ENCODE peak calls at places on chromosomes 3 and 15, in six cellular contexts. One of them, this sample, is unnamed.

GRCh38 chr3:38655708-38656300 is 6.3 kb upstream of the SCN5A start:
- DNase-seq in A549: peak
- DNase-seq in HS-5: no peak
- DNase-seq in MCF 10A: peak
- DNase-seq in activated T-cell treated with anti-CD3 and anti-CD28 coated beads for 48 hours: no peak
- DNase-seq in Caco-2: no peak
- DNase-seq in this sample: no peak

GRCh38 chr3:120147072-120147871 is 53.0 kb upstream of the GSK3B start:
- DNase-seq in A549: peak
- DNase-seq in HS-5: no peak
- DNase-seq in MCF 10A: peak
- DNase-seq in activated T-cell treated with anti-CD3 and anti-CD28 coated beads for 48 hours: peak
- DNase-seq in Caco-2: peak
- DNase-seq in this sample: no peak

GRCh38 chr3:21718161-21718765 is 32.7 kb downstream of the ZNF385D start:
- DNase-seq in A549: no peak
- DNase-seq in HS-5: peak
- DNase-seq in MCF 10A: peak
- DNase-seq in activated T-cell treated with anti-CD3 and anti-CD28 coated beads for 48 hours: no peak
- DNase-seq in Caco-2: no peak
- DNase-seq in this sample: no peak

GRCh38 chr3:19967812-19968211 is 20.9 kb downstream of the RAB5A start:
- DNase-seq in A549: no peak
- DNase-seq in HS-5: no peak
- DNase-seq in MCF 10A: no peak
- DNase-seq in activated T-cell treated with anti-CD3 and anti-CD28 coated beads for 48 hours: no peak
- DNase-seq in Caco-2: no peak
- DNase-seq in this sample: no peak

GRCh38 chr15:62711691-62712454 is 330.7 kb upstream of the TPM1 start:
- DNase-seq in A549: no peak
- DNase-seq in HS-5: peak
- DNase-seq in MCF 10A: no peak
- DNase-seq in activated T-cell treated with anti-CD3 and anti-CD28 coated beads for 48 hours: peak
- DNase-seq in Caco-2: no peak
- DNase-seq in this sample: no peak

GRCh38 chr3:33482126-33482525 is 41.9 kb upstream of the UBP1 start:
- DNase-seq in A549: no peak
- DNase-seq in HS-5: no peak
- DNase-seq in MCF 10A: no peak
- DNase-seq in activated T-cell treated with anti-CD3 and anti-CD28 coated beads for 48 hours: no peak
- DNase-seq in Caco-2: no peak
- DNase-seq in this sample: no peak

GRCh38 chr3:102904629-102905028 is 469.8 kb downstream of the ZPLD1 start:
- DNase-seq in A549: no peak
- DNase-seq in HS-5: no peak
- DNase-seq in MCF 10A: no peak
- DNase-seq in activated T-cell treated with anti-CD3 and anti-CD28 coated beads for 48 hours: no peak
- DNase-seq in Caco-2: no peak
- DNase-seq in this sample: no peak

GRCh38 chr3:150956376-150956775 is 16.2 kb downstream of the CLRN1 start:
- DNase-seq in A549: no peak
- DNase-seq in HS-5: peak
- DNase-seq in MCF 10A: peak
- DNase-seq in activated T-cell treated with anti-CD3 and anti-CD28 coated beads for 48 hours: peak
- DNase-seq in Caco-2: no peak
- DNase-seq in this sample: no peak

GRCh38 chr3:140767536-140767935 is 89.7 kb downstream of the TRIM42 start:
- DNase-seq in A549: no peak
- DNase-seq in HS-5: no peak
- DNase-seq in MCF 10A: no peak
- DNase-seq in activated T-cell treated with anti-CD3 and anti-CD28 coated beads for 48 hours: no peak
- DNase-seq in Caco-2: no peak
- DNase-seq in this sample: no peak

GRCh38 chr15:96270581-96271172 is 59.8 kb upstream of the NR2F2 start:
- DNase-seq in A549: peak
- DNase-seq in HS-5: peak
- DNase-seq in MCF 10A: peak
- DNase-seq in activated T-cell treated with anti-CD3 and anti-CD28 coated beads for 48 hours: no peak
- DNase-seq in Caco-2: peak
- DNase-seq in this sample: no peak

GRCh38 chr15:27668471-27669220 is 430.5 kb downstream of the OCA2 start:
- DNase-seq in A549: no peak
- DNase-seq in HS-5: no peak
- DNase-seq in MCF 10A: no peak
- DNase-seq in activated T-cell treated with anti-CD3 and anti-CD28 coated beads for 48 hours: no peak
- DNase-seq in Caco-2: no peak
- DNase-seq in this sample: no peak

GRCh38 chr3:185502987-185503386 is 4.2 kb upstream of the TMEM41A start:
- DNase-seq in A549: no peak
- DNase-seq in HS-5: no peak
- DNase-seq in MCF 10A: no peak
- DNase-seq in activated T-cell treated with anti-CD3 and anti-CD28 coated beads for 48 hours: no peak
- DNase-seq in Caco-2: no peak
- DNase-seq in this sample: no peak

GRCh38 chr3:149717391-149718056 is 34.8 kb downstream of the COMMD2 start:
- DNase-seq in A549: peak
- DNase-seq in HS-5: peak
- DNase-seq in MCF 10A: peak
- DNase-seq in activated T-cell treated with anti-CD3 and anti-CD28 coated beads for 48 hours: no peak
- DNase-seq in Caco-2: peak
- DNase-seq in this sample: no peak